ENCODE peak calls at places on chromosomes 6 and 20, in four cellular contexts. F, P, Y and A are unnamed samples.

GRCh38 chr6:22313796-22314195 is 17.0 kb upstream of the PRL start:
- DNase-seq in Y (peak; percentile 14), F (no peak), P (no peak), A (no peak)

GRCh38 chr6:17707371-17707651 is 586 bp upstream of the NUP153 start:
- DNase-seq in Y (no peak), P (no peak), F (no peak), A (no peak)

GRCh38 chr6:35092362-35093117 is 48.6 kb downstream of the TCP11 start:
- DNase-seq in F (peak; percentile 96), P (peak; percentile 37), Y (no peak), A (peak; percentile 51)

GRCh38 chr6:108441141-108441540 is 119.6 kb upstream of the FOXO3 start:
- DNase-seq in P (no peak), F (no peak), Y (no peak), A (no peak)

GRCh38 chr6:139376604-139377218 is 2.3 kb upstream of the CITED2 start:
- DNase-seq in P (peak; percentile 84), Y (peak; percentile 71), F (peak; percentile 89), A (peak; percentile 63)

GRCh38 chr6:38443341-38443740 is 196.4 kb downstream of the BTBD9 start:
- DNase-seq in Y (no peak), P (no peak), F (no peak), A (no peak)

GRCh38 chr20:9884061-9884460 is 45.2 kb upstream of the PAK5 start:
- DNase-seq in F (no peak), P (no peak), Y (no peak), A (no peak)

GRCh38 chr6:117776441-117776840 is 101.2 kb downstream of the NUS1 start:
- DNase-seq in P (no peak), F (peak; percentile 61), Y (no peak), A (no peak)

GRCh38 chr6:12403201-12403826 is 113.2 kb downstream of the EDN1 start:
- DNase-seq in Y (no peak), F (peak; percentile 58), P (no peak), A (peak; percentile 67)

GRCh38 chr20:10109621-10110020 is 74.8 kb downstream of the ANKEF1 start:
- DNase-seq in P (no peak), Y (no peak), F (no peak), A (no peak)

GRCh38 chr6:18245642-18246041 is 18.7 kb downstream of the DEK start:
- DNase-seq in Y (no peak), F (no peak), P (no peak), A (no peak)

GRCh38 chr20:2840967-2841531 is 504 bp downstream of the VPS16 start:
- DNase-seq in P (no peak), F (peak; percentile 58), Y (peak; percentile 28), A (peak; percentile 68)

GRCh38 chr6:20034408-20034769 is 177.9 kb downstream of the MBOAT1 start:
- DNase-seq in F (no peak), P (no peak), Y (no peak), A (no peak)

GRCh38 chr6:37005061-37005810 is at the start of gene FGD2:
- DNase-seq in F (no peak), Y (no peak), P (no peak), A (no peak)

GRCh38 chr6:11183761-11184362 is 48.6 kb downstream of the NEDD9 start:
- DNase-seq in Y (no peak), F (no peak), P (no peak), A (no peak)

GRCh38 chr6:120826253-120826652 is 508.0 kb downstream of the TBC1D32 start:
- DNase-seq in Y (peak; percentile 13), P (no peak), F (no peak), A (peak; percentile 57)

GRCh38 chr6:85452441-85452881 is 2.6 kb downstream of the NT5E start:
- DNase-seq in Y (no peak), P (no peak), F (peak; percentile 56), A (no peak)

GRCh38 chr6:158131926-158132325 is 36.1 kb downstream of the SERAC1 start:
- DNase-seq in Y (no peak), P (no peak), F (peak; percentile 29), A (no peak)

GRCh38 chr6:110357298-110357695 is 852 bp downstream of the METTL24 start:
- DNase-seq in P (no peak), F (no peak), Y (no peak), A (no peak)

GRCh38 chr6:98977606-98978292 is 30.0 kb upstream of the FBXL4 start:
- DNase-seq in Y (no peak), F (no peak), P (no peak), A (no peak)